ENCODE peak calls at places on chromosomes 13 and 19, in eight cellular contexts. M is pancreas, H is ovary, K is mammary epithelial cell, V is body of pancreas, B is RWPE1, O is tibial artery, Y is colonic mucosa. Z is an unnamed sample.

GRCh38 chr19:50008532-50008931 is 16.6 kb downstream of the VRK3 start:
- DNase-seq in Y (no peak), M (no peak), B (no peak), K (no peak), O (no peak), H (no peak), V (no peak), Z (no peak)

GRCh38 chr19:11495481-11495880 is 10.2 kb downstream of the ZNF653 start:
- DNase-seq in V (no peak), Y (no peak), K (no peak), H (no peak), O (no peak), B (no peak), M (no peak), Z (no peak)

GRCh38 chr13:24220086-24220703 is 59.7 kb downstream of the SPATA13 start:
- DNase-seq in M (peak; percentile 63), O (peak; percentile 57), K (peak; percentile 67), V (peak; percentile 89), H (no peak), Y (peak; percentile 78), B (peak; percentile 60), Z (peak; percentile 37)

GRCh38 chr19:49533551-49534488 is 6.0 kb downstream of the RCN3 start:
- DNase-seq in M (peak; percentile 68), K (peak; percentile 67), O (peak; percentile 78), Y (peak; percentile 61), H (peak; percentile 90), B (peak; percentile 73), V (peak; percentile 77), Z (no peak)

GRCh38 chr13:50467156-50467814 is 376.2 kb downstream of the DLEU7 start:
- DNase-seq in V (no peak), H (no peak), B (no peak), Y (no peak), M (no peak), O (no peak), K (no peak), Z (no peak)

GRCh38 chr19:35407619-35408018 is 36.8 kb downstream of the GPR42 start:
- DNase-seq in V (no peak), B (no peak), O (no peak), Y (no peak), M (no peak), H (no peak), K (no peak), Z (no peak)

GRCh38 chr13:41059896-41060722 is 1.2 kb upstream of the WBP4 start:
- DNase-seq in Y (peak; percentile 93), H (peak; percentile 94), O (peak; percentile 88), K (peak; percentile 87), V (peak; percentile 94), B (peak; percentile 82), M (peak; percentile 90), Z (peak; percentile 48)

GRCh38 chr19:30780032-30780431 is 407.8 kb downstream of the ZNF536 start:
- DNase-seq in K (no peak), H (no peak), V (no peak), O (no peak), B (no peak), M (no peak), Y (no peak), Z (no peak)

GRCh38 chr13:110618780-110619179 is 3.4 kb downstream of the NAXD start:
- DNase-seq in K (no peak), Y (no peak), B (no peak), H (no peak), M (no peak), O (no peak), V (no peak), Z (no peak)

GRCh38 chr13:25860862-25861261 is 191.0 kb downstream of the SHISA2 start:
- DNase-seq in H (no peak), O (no peak), B (peak; percentile 74), K (peak; percentile 78), Y (no peak), M (no peak), V (no peak), Z (no peak)

GRCh38 chr19:3816566-3817218 is 30.5 kb upstream of the MATK start:
- DNase-seq in M (no peak), B (no peak), Y (no peak), K (no peak), O (no peak), H (no peak), V (no peak), Z (no peak)

GRCh38 chr13:98959775-98960325 is 18.0 kb downstream of the DOCK9 start:
- DNase-seq in V (no peak), O (no peak), B (no peak), K (no peak), H (no peak), M (no peak), Y (no peak), Z (no peak)

GRCh38 chr13:98960331-98961203 is 17.3 kb downstream of the DOCK9 start:
- DNase-seq in O (no peak), H (no peak), K (no peak), M (no peak), B (no peak), V (no peak), Y (no peak), Z (no peak)

GRCh38 chr13:98958443-98958794 is 19.4 kb downstream of the DOCK9 start:
- DNase-seq in B (no peak), V (no peak), K (no peak), H (no peak), M (no peak), Y (no peak), O (no peak), Z (no peak)

GRCh38 chr13:98957731-98958442 is 20.0 kb downstream of the DOCK9 start:
- DNase-seq in H (no peak), K (no peak), V (no peak), M (no peak), B (no peak), O (no peak), Y (no peak), Z (no peak)

DNA sequence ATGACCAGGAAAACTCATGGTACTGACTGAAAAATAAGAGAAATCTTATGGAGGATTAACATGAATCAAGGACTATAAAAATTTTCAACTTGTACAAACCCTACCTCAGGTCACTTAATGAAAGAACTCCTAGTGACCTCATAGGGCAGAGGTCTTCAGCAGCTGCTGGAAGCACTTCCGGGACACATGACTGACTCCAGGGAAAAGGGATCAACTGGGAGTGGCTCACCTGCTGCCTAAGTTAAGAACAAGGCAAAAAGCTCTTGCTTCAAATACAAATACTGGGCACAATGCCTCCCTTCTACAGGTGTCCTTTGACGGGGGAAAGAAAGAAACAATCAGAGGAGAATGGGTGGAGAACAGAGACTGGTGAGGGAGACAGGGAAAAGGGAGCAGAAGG is 18.6 kb downstream of the DOCK9 start:
- DNase-seq in V (no peak), K (no peak), M (no peak), H (no peak), O (no peak), Y (peak; percentile 43), B (no peak), Z (no peak)
- H3K27ac ChIP-seq in V (no peak overlapping the region), K (no peak overlapping the region), M (no peak overlapping the region), H (no peak overlapping the region), O (no peak overlapping the region), Y (no peak overlapping the region), B (no peak overlapping the region), Z (no peak overlapping the region)

GRCh38 chr19:38132781-38133180 is 91.2 kb downstream of the DPF1 start:
- DNase-seq in V (no peak), Y (no peak), B (no peak), H (no peak), M (no peak), O (no peak), K (no peak), Z (no peak)

GRCh38 chr19:38139122-38139521 is 84.9 kb downstream of the DPF1 start:
- DNase-seq in K (no peak), O (no peak), M (no peak), V (no peak), Y (no peak), H (no peak), B (no peak), Z (no peak)

GRCh38 chr19:38135150-38135998 is 88.6 kb downstream of the DPF1 start:
- DNase-seq in K (peak; percentile 54), O (no peak), H (no peak), V (no peak), B (peak; percentile 64), Y (no peak), M (no peak), Z (no peak)

GRCh38 chr19:38130399-38130798 is 93.6 kb downstream of the DPF1 start:
- DNase-seq in O (no peak), K (no peak), B (no peak), V (no peak), M (no peak), Y (no peak), H (no peak), Z (no peak)

DNA sequence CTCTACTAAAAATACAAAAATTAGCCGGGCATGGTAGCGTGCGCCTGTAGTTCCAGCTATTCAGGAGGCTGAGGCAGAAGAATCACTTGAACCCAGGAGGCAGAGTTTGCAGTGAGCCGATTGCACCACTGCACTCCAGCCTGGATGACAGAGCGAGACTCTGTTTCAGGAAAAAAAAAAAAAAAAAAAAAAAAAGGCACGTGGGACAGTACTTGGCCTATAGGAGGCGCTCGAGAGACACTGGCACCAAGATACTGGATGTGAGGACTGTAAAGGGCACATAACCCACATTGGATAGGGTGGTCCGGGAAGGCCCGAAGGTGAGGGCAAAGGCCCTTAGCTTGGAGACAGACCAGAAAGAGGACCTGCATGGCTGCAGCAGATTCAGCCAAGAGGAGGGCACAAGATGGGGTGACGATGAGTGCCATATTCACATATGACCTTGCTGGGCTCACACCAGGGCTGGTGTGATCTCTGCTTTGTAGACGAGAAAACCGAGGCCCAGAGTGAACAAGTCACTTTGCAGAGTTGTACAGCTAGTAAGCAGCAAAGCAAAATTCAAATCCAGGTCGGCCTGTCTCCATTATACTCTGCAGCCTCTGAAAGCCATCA is 89.4 kb downstream of the DPF1 start:
- DNase-seq in B (no peak), H (no peak), M (no peak), K (peak; percentile 39), V (peak; percentile 35), Y (peak; percentile 40), O (no peak), Z (no peak)
- H3K27ac ChIP-seq in B (peak overlapping the region; percentile 97), H (no peak overlapping the region), M (no peak overlapping the region), K (no peak overlapping the region), V (no peak overlapping the region), Y (no peak overlapping the region), O (no peak overlapping the region), Z (peak overlapping the region; percentile 38)

DNA sequence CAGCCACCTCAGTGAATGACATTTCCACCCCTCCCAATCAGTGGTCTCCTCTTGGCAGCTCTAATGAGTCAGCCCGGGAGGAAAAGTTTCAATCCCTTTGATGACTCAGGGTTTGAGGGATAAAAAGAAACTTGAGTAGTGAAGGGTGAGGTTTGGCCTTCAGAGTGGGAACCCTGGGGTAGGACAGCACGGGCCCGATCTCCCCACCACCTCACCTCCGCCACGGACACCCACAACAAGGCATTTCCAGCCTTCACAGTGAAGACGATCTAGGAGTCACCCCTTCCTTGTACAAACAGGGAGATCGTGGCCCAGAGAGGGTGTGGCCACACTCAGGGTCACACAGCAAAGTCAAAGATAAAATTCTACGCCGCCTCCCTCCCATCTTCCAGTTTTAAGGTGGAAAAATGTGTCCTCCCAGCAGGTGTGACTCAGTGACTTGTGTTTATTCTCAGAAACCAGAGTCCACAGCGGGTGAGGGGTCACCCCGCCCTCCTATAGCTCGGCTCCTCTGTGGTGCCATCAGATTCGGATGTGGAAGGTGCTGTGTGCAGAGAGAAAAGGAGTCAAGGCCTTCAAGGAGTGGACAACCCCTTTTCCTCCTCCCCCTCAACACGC is 12.3 kb downstream of the CIB3 start:
- DNase-seq in H (no peak), V (no peak), O (no peak), Y (peak; percentile 24), K (peak; percentile 93), B (peak; percentile 91), M (no peak), Z (peak; percentile 68)
- H3K27ac ChIP-seq in H (no peak overlapping the region), V (no peak overlapping the region), O (no peak overlapping the region), Y (no peak overlapping the region), K (peak overlapping the region; percentile 75), B (peak overlapping the region; percentile 88), M (no peak overlapping the region), Z (peak overlapping the region; percentile 93)

GRCh38 chr13:33090755-33091454 is 74.7 kb downstream of the KL start:
- DNase-seq in B (no peak), M (no peak), V (no peak), K (no peak), O (no peak), H (no peak), Y (no peak), Z (no peak)
- H3K27ac ChIP-seq in B (no peak overlapping the region), M (no peak overlapping the region), V (no peak overlapping the region), K (no peak overlapping the region), O (no peak overlapping the region), H (no peak overlapping the region), Y (no peak overlapping the region), Z (no peak overlapping the region)